ENCODE peak calls at places on chromosomes 16 and 17, in four cellular contexts. One of them, this sample, is unnamed.

GRCh38 chr17:36850794-36851193 is 86.5 kb upstream of the LHX1 start:
- DNase-seq in GM12865: peak
- DNase-seq in EH: peak
- DNase-seq in AG09319: no peak
- DNase-seq in this sample: no peak

GRCh38 chr16:88453621-88454314 is 688 bp downstream of the ZFPM1 start:
- DNase-seq in GM12865: peak
- DNase-seq in EH: no peak
- DNase-seq in AG09319: no peak
- DNase-seq in this sample: no peak

GRCh38 chr16:57226701-57227621 is 18.1 kb upstream of the ARL2BP start:
- DNase-seq in GM12865: no peak
- DNase-seq in EH: peak
- DNase-seq in AG09319: no peak
- DNase-seq in this sample: no peak

GRCh38 chr17:4834621-4835020 is 1.5 kb downstream of the MINK1 start:
- DNase-seq in GM12865: no peak
- DNase-seq in EH: no peak
- DNase-seq in AG09319: no peak
- DNase-seq in this sample: no peak

GRCh38 chr17:77884019-77884418 is 74.5 kb upstream of the TNRC6C start:
- DNase-seq in GM12865: no peak
- DNase-seq in EH: no peak
- DNase-seq in AG09319: no peak
- DNase-seq in this sample: no peak

GRCh38 chr17:19369846-19370492 is 7.4 kb upstream of the B9D1 start:
- DNase-seq in GM12865: peak
- DNase-seq in EH: no peak
- DNase-seq in AG09319: no peak
- DNase-seq in this sample: no peak

GRCh38 chr17:19928299-19928698 is 49.3 kb downstream of the AKAP10 start:
- DNase-seq in GM12865: no peak
- DNase-seq in EH: peak
- DNase-seq in AG09319: peak
- DNase-seq in this sample: no peak

GRCh38 chr17:13589658-13590057 is 12.1 kb downstream of the HS3ST3A1 start:
- DNase-seq in GM12865: peak
- DNase-seq in EH: no peak
- DNase-seq in AG09319: no peak
- DNase-seq in this sample: no peak

GRCh38 chr17:78257810-78258322 is 26.4 kb downstream of the TMEM235 start:
- DNase-seq in GM12865: peak
- DNase-seq in EH: no peak
- DNase-seq in AG09319: no peak
- DNase-seq in this sample: no peak

GRCh38 chr17:39863918-39864746 is at the start of gene IKZF3:
- DNase-seq in GM12865: peak
- DNase-seq in EH: peak
- DNase-seq in AG09319: no peak
- DNase-seq in this sample: no peak

GRCh38 chr16:87322360-87322759 is 5.2 kb upstream of the C16orf95 start:
- DNase-seq in GM12865: no peak
- DNase-seq in EH: no peak
- DNase-seq in AG09319: no peak
- DNase-seq in this sample: no peak

GRCh38 chr17:8072727-8073461 is 14.6 kb downstream of the ALOX12B start:
- DNase-seq in GM12865: no peak
- DNase-seq in EH: peak
- DNase-seq in AG09319: no peak
- DNase-seq in this sample: no peak

GRCh38 chr17:79628861-79629547 is 18.2 kb upstream of the RBFOX3 start:
- DNase-seq in GM12865: no peak
- DNase-seq in EH: no peak
- DNase-seq in AG09319: no peak
- DNase-seq in this sample: no peak

GRCh38 chr17:56653877-56654276 is 60.4 kb downstream of the NOG start:
- DNase-seq in GM12865: peak
- DNase-seq in EH: peak
- DNase-seq in AG09319: no peak
- DNase-seq in this sample: no peak

GRCh38 chr17:65856865-65857264 is 295.4 kb upstream of the AXIN2 start:
- DNase-seq in GM12865: no peak
- DNase-seq in EH: peak
- DNase-seq in AG09319: no peak
- DNase-seq in this sample: no peak

GRCh38 chr16:72924918-72925630 is 122.9 kb downstream of the ZFHX3 start:
- DNase-seq in GM12865: no peak
- DNase-seq in EH: no peak
- DNase-seq in AG09319: no peak
- DNase-seq in this sample: no peak

This sample was measured in GOT3.